ENCODE peak calls at places on chromosomes 13 and 19, in seven cellular contexts. Y is uterus, T is heart right ventricle, G is GM23338, H is IMR-90, J is psoas muscle, X is stomach. W is an unnamed sample.

GRCh38 chr19:48329167-48329891 is 4.0 kb downstream of the EMP3 start:
- DNase-seq in Y (peak; percentile 60), T (no peak), G (peak; percentile 85), H (peak; percentile 59), J (no peak), X (no peak), W (no peak)

GRCh38 chr13:112231451-112232083 is 144.6 kb upstream of the SPACA7 start:
- DNase-seq in Y (no peak), T (no peak), G (no peak), H (no peak), J (no peak), X (no peak), W (no peak)

GRCh38 chr19:37251308-37252229 is 33.6 kb downstream of the ZNF383 start:
- DNase-seq in Y (peak; percentile 75), T (peak; percentile 85), G (no peak), H (peak; percentile 97), J (peak; percentile 77), X (peak; percentile 43), W (peak; percentile 67)

GRCh38 chr13:31965361-31966066 is 66.1 kb upstream of the FRY start:
- DNase-seq in Y (no peak), T (no peak), G (no peak), H (peak; percentile 84), J (no peak), X (no peak), W (no peak)

GRCh38 chr13:100125946-100126345 is 37.1 kb downstream of the PCCA start:
- DNase-seq in Y (no peak), T (no peak), G (no peak), H (no peak), J (no peak), X (no peak), W (no peak)

GRCh38 chr19:56504581-56504980 is 3.1 kb upstream of the ZNF471 start:
- DNase-seq in Y (no peak), T (no peak), G (no peak), H (peak; percentile 68), J (no peak), X (no peak), W (no peak)

GRCh38 chr13:99087954-99088491 is 110.2 kb upstream of the DOCK9 start:
- DNase-seq in Y (no peak), T (no peak), G (peak; percentile 50), H (no peak), J (no peak), X (no peak), W (no peak)

GRCh38 chr19:50332264-50333038 is 3.3 kb upstream of the KCNC3 start:
- DNase-seq in Y (no peak), T (no peak), G (peak; percentile 86), H (no peak), J (no peak), X (no peak), W (no peak)

GRCh38 chr19:41904118-41904870 is 21.3 kb downstream of the ARHGEF1 start:
- DNase-seq in Y (no peak), T (no peak), G (no peak), H (no peak), J (no peak), X (peak; percentile 90), W (peak; percentile 92)

GRCh38 chr13:49326222-49326917 is 78.6 kb downstream of the CDADC1 start:
- DNase-seq in Y (no peak), T (no peak), G (no peak), H (no peak), J (no peak), X (no peak), W (no peak)

GRCh38 chr19:11699931-11700794 is 38.6 kb downstream of the ZNF823 start:
- DNase-seq in Y (no peak), T (no peak), G (peak; percentile 72), H (peak; percentile 42), J (no peak), X (no peak), W (no peak)

DNA sequence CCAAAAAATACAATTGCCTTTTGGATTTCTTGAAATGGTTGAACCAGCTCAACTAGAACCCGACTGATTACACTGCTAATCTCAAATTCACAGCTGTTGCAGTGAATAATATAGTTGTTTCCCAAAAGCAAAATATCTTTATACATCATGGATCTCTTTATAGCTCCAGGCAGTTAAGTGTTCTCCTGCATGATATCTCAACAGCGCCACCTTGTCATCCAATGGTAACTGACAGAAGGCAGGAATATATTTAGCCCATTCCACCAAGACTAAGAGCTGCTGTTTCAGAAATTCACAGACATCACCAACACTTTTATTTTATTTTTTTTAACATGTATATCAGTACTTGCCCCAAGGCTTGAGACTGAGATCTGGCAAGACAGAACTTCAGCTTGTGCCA is 1141.0 kb upstream of the PRR20A start:
- DNase-seq in Y (no peak), T (no peak), G (peak; percentile 69), H (no peak), J (no peak), X (no peak), W (no peak)
- TF ChIP-seq CTCF in Y (no peak), T (no peak), G (peak; percentile 73), H (no peak), J (no peak), X (no peak), W (no peak)

GRCh38 chr19:10292206-10292788 is 2.5 kb downstream of the ICAM5 start:
- DNase-seq in Y (peak; percentile 53), T (peak; percentile 85), G (peak; percentile 98), H (peak; percentile 78), J (peak; percentile 74), X (peak; percentile 82), W (peak; percentile 92)
- H3K4me1 ChIP-seq in Y (no peaks in the 10 kb centered on the region), T (peaks cover 80% of the 10 kb centered on the region), G (peaks cover 17% of the 10 kb centered on the region), H (peaks cover 16% of the 10 kb centered on the region), J (peaks cover 43% of the 10 kb centered on the region), X (peaks cover 90% of the 10 kb centered on the region), W (no peaks in the 10 kb centered on the region)

DNA sequence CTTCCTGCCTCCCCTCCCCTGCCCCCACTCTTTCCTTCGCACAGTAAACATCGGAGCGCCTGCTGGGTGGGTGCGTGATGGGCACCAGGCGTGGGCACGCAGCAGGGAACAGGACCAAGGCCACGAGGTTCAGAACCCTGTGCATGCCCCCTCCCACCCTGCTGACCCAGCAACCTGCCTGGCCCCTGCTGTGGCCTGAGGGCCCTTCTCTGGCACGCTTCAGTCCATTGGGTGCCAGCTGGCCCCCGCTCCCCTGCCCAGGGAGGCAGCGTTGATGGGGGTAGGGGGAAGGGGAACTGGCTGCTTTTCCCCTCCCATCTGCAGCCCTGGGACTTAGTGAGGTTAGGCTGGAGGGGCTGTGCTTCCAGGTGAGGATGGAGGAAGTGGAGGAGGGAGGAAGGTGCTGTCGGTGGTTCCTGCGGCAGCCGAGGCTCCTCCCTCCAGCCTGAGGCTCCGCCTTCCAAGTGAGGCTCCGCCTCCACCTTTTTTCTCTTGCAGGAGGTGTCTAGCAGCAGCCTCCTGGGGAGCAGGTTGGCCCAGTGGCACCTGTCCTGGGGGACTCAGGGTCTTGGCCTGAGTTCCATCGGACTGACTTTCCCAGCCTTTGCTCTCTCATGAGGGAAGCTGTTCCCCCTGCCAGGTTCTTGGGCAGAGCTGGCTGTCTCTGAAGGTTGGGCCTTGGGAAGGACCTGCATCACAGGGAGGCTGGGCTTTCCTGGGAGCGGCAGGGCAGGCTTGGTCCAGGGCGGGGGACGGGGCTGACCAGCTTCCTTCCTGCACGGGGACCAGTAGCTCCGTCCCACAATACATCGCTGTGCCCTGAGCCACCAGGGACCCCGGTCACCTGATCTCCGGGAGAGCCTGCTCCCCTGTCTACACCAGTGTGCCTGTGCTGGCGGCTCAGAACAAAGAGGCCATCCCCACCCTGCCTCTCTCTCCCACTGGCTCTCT is 7.3 kb downstream of the PIAS4 start:
- DNase-seq in Y (no peak), T (peak; percentile 70), G (peak; percentile 70), H (no peak), J (peak; percentile 55), X (peak; percentile 55), W (no peak)
- H3K36me3 ChIP-seq in Y (no peaks in the 10 kb centered on the region), T (peaks cover 52% of the 10 kb centered on the region), G (peaks cover 3% of the 10 kb centered on the region), H (peaks cover 44% of the 10 kb centered on the region), J (peaks cover 5% of the 10 kb centered on the region), X (peaks cover 27% of the 10 kb centered on the region), W (no peaks in the 10 kb centered on the region)

GRCh38 chr19:18385675-18386542 is at the start of gene GDF15:
- DNase-seq in Y (peak; percentile 53), T (peak; percentile 31), G (peak; percentile 89), H (peak; percentile 87), J (peak; percentile 59), X (peak; percentile 96), W (peak; percentile 87)
- TF ChIP-seq CTCF in Y (no peak), T (peak; percentile 62), G (peak; percentile 90), H (peak; percentile 60), J (peak; percentile 28), X (peak; percentile 73), W (no peak)

DNA sequence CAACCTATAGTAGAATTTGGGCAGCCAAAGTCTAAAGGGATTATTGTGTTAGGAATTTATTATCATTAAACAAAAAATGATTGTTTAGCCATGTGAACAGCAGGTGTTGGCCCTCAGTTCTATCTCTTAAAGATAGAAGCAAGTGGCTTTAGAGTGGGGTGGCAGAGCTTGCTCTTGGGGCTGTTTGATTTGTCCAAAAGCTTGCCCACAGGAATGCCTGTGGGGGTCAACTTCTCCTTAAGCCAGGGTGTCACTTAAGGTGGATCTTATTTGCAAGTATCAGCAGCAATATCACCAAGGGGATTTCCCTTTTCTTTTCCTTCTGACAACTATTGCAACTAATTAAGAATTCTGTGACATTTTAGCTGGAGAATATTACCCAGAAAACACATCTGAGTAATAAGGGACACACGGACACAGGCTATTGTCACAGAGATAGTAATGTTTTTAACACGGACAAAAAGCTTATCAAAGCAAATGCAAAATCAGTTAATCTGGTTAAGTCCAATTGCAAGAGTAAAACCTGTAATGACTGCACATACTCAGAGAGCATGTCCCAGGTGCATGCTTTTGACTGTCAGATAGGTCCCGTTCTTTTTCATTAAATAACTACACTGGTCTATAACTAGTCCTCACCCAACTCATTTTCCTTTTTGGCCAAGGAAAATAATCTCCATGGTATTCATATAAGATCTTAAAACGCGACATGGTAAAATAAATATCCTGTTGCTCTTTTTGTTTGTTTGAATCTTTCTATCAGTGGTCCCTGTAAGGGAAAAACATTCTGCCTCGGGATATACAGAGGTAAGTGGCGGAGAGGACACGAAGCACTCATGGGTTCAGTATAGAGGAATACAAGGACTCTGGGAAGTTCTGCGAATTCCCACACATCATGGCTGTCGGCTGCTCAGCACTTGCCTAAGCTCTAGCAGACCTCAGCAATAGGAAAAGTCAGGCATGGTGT is 172.1 kb upstream of the RFC3 start:
- DNase-seq in Y (no peak), T (no peak), G (no peak), H (no peak), J (no peak), X (no peak), W (no peak)
- H3K4me1 ChIP-seq in Y (peaks cover 29% of the 10 kb centered on the region), T (peaks cover 40% of the 10 kb centered on the region), G (peaks cover 10% of the 10 kb centered on the region), H (peaks cover 27% of the 10 kb centered on the region), J (peaks cover 12% of the 10 kb centered on the region), X (peaks cover 25% of the 10 kb centered on the region), W (peaks cover 11% of the 10 kb centered on the region)

DNA sequence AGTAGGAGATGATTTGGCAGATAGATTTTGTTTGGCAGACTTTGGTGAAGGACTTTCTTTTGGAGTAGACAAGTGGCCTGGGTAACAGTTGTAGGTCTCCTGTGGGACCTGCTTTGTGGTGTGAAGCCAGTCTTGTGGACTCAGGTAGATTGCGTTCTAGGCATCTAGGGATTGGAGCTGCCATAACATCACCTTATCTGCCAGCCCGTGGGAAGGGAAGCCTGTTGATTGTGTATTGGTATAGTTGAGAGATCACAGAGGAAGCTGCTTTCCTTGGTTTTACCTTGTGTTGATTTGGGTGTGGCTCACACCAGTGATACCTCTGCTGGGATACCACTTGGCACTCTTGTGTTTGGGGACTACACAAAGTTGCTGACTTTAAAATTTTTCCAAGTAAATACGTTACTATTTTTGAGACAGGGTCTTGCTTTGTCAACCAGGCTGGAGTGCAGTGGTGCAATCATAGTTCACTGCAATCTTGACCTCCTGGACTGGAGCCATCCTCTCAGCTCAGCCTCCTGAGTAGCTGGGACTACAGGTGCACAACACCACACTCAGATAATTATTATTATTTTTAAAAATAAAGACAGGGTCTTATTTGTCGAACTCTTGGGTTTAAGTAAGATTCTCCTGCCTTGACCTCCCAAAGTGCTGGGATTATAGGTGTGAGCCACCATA is 7.8 kb downstream of the HNRNPM start:
- DNase-seq in Y (no peak), T (no peak), G (no peak), H (no peak), J (no peak), X (no peak), W (no peak)
- H3K36me3 ChIP-seq in Y (no peaks in the 10 kb centered on the region), T (peaks cover 56% of the 10 kb centered on the region), G (peaks cover 17% of the 10 kb centered on the region), H (peaks cover 17% of the 10 kb centered on the region), J (no peaks in the 10 kb centered on the region), X (peaks cover 16% of the 10 kb centered on the region), W (peaks cover 5% of the 10 kb centered on the region)

W was measured in lung.